ENCODE peak calls at places on chromosomes 2 and 18, in nine cellular contexts. R is SK-N-SH, K is transverse colon, T is HepG2, Y is H1, L is tibial nerve, O is suprapubic skin, J is sigmoid colon, H is A549. C is an unnamed sample.

GRCh38 chr18:45449761-45450227 is 165.5 kb upstream of the SLC14A2 start:
- DNase-seq in H (no peak), J (peak; percentile 77), O (peak; percentile 65), R (peak; percentile 39), Y (no peak), T (no peak), L (peak; percentile 69), K (peak; percentile 38), C (peak; percentile 28)

GRCh38 chr2:25419678-25420242 is 78.0 kb upstream of the DNMT3A start:
- DNase-seq in H (no peak), T (no peak), R (no peak), K (peak; percentile 56), O (no peak), Y (no peak), J (no peak), L (no peak), C (no peak)

GRCh38 chr18:23870963-23871362 is 143.6 kb upstream of the TTC39C start:
- DNase-seq in L (no peak), O (no peak), T (no peak), J (no peak), K (no peak), R (no peak), H (no peak), Y (no peak), C (no peak)

GRCh38 chr2:148719941-148720436 is 75.4 kb downstream of the EPC2 start:
- DNase-seq in Y (no peak), T (no peak), L (no peak), J (peak; percentile 52), O (no peak), K (no peak), H (no peak), R (no peak), C (no peak)

GRCh38 chr2:43082111-43082877 is 144.1 kb downstream of the ZFP36L2 start:
- DNase-seq in R (peak; percentile 96), L (peak; percentile 51), T (no peak), J (no peak), K (no peak), O (no peak), Y (no peak), H (peak; percentile 76), C (no peak)

GRCh38 chr2:112542123-112542973 is at the start of gene POLR1B:
- DNase-seq in T (peak; percentile 89), K (peak; percentile 86), J (peak; percentile 88), H (peak; percentile 92), Y (peak; percentile 43), R (peak; percentile 87), L (peak; percentile 72), O (peak; percentile 81), C (peak; percentile 85)

GRCh38 chr2:240554767-240555493 is 2.9 kb downstream of the ANKMY1 start:
- DNase-seq in T (no peak), K (no peak), R (no peak), O (no peak), H (no peak), J (no peak), Y (no peak), L (no peak), C (no peak)

GRCh38 chr2:97713296-97714083 is at the start of gene ZAP70:
- DNase-seq in Y (no peak), T (peak; percentile 24), R (no peak), H (no peak), J (peak; percentile 56), L (no peak), K (no peak), O (peak; percentile 40), C (no peak)

GRCh38 chr2:20577495-20578235 is 73.2 kb downstream of the HS1BP3 start:
- DNase-seq in J (no peak), Y (no peak), O (peak; percentile 76), T (no peak), K (no peak), L (no peak), R (no peak), H (peak; percentile 41), C (no peak)

GRCh38 chr18:3544537-3544936 is 94.6 kb downstream of the TGIF1 start:
- DNase-seq in O (no peak), K (no peak), Y (no peak), J (no peak), L (no peak), R (no peak), T (no peak), H (no peak), C (no peak)

GRCh38 chr2:147441140-147441539 is 403.7 kb upstream of the ACVR2A start:
- DNase-seq in T (no peak), H (no peak), Y (no peak), K (no peak), L (no peak), J (no peak), R (no peak), O (no peak), C (no peak)

GRCh38 chr2:239382384-239382880 is 18.4 kb downstream of the HDAC4 start:
- DNase-seq in J (peak; percentile 18), K (no peak), R (no peak), O (peak; percentile 20), H (no peak), Y (no peak), T (no peak), L (no peak), C (no peak)

DNA sequence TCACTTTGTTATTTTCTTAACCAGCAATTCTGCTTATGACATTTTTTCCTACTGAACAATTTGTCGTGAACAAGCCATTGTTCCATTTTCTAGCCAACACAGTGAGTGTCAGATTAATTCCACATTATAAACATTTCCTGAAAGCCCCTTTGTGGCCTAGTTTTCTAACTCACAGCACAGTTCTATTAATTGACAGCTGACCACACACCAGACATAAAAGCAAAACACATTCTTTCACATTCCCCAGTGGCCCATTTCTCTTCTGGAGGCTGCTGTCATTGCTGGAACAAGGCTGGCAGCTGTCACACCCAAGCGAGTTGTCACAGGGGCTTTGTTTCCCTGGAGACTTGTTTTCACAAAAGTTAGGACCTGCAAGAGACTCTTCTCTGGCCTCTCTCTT is 50.7 kb downstream of the RNF152 start:
- DNase-seq in Y (no peak), T (no peak), H (no peak), R (no peak), J (no peak), O (no peak), L (no peak), K (no peak), C (no peak)
- H3K27ac ChIP-seq in Y (no peak overlapping the region), T (no peak overlapping the region), H (no peak overlapping the region), R (no peak overlapping the region), J (no peak overlapping the region), O (no peak overlapping the region), L (no peak overlapping the region), K (no peak overlapping the region), C (no peak overlapping the region)

GRCh38 chr2:120272763-120273481 is 20.3 kb downstream of the RALB start:
- DNase-seq in K (no peak), L (no peak), R (no peak), Y (no peak), H (no peak), O (no peak), J (no peak), T (peak; percentile 95), C (no peak)
- TF ChIP-seq EP300 in K (no peak), L (no peak), R (no peak), Y (no peak), H (no peak), O (no peak), J (no peak), T (no peak), C (no peak)

DNA sequence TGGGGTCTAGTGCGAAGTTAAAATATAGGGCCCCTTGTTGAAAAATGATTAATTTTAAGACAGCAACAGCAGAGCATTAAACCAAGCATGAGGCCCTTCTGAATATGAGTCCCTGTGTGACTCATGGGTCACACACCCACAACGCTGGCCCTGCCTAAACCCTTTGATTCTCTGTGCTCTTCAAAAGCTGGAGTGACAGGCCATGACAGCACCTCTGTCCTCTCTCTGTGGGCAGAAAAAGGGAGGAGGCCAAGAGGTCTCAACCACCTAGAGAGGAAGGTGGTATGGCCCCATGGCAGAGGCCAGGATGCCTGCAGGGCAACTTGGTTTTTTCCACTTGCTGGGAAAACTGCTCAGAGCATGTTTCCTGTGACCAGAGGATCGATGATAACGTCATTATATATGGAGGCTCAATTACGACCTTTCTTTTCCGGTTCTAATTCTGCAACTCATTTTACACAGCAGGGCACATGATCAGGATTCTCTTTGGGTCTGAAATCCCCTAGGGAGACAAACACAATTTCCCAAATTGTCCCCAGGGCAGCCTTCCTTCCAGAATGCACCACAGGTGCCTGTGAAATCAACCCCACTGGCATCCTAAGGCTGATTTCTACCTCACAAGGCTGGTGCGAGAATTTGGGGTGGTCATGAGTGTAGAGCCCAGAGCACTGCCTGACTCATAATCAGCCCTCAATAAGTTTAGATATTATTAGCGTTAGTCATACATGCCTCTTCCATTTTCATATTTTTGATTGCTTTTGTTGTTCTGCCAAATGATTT is 102.0 kb upstream of the PPP1CB start:
- DNase-seq in H (no peak), K (no peak), T (peak; percentile 36), R (no peak), O (no peak), Y (no peak), L (no peak), J (peak; percentile 24), C (no peak)
- H3K27ac ChIP-seq in H (peak overlapping the region; percentile 12), K (peak overlapping the region; percentile 63), T (no peak overlapping the region), R (no peak overlapping the region), O (peak overlapping the region; percentile 78), Y (no peak overlapping the region), L (no peak overlapping the region), J (no peak overlapping the region), C (no peak overlapping the region)

GRCh38 chr2:54838585-54839035 is 115.1 kb downstream of the EML6 start:
- DNase-seq in R (peak; percentile 66), H (peak; percentile 75), J (peak; percentile 81), O (peak; percentile 72), T (peak; percentile 52), L (peak; percentile 83), K (peak; percentile 67), Y (peak; percentile 27), C (peak; percentile 77)
- TF ChIP-seq EP300 in R (no peak), H (no peak), J (no peak), O (no peak), T (no peak), L (no peak), K (no peak), Y (no peak), C (no peak)

GRCh38 chr2:127411609-127412370 is 6.4 kb upstream of the PROC start:
- DNase-seq in Y (no peak), L (peak; percentile 58), R (no peak), T (no peak), K (no peak), H (peak; percentile 57), J (no peak), O (no peak), C (no peak)
- H3K27ac ChIP-seq in Y (no peak overlapping the region), L (peak overlapping the region; percentile 73), R (peak overlapping the region; percentile 51), T (peak overlapping the region; percentile 64), K (peak overlapping the region; percentile 42), H (peak overlapping the region; percentile 97), J (peak overlapping the region; percentile 17), O (peak overlapping the region; percentile 21), C (peak overlapping the region; percentile 66)

GRCh38 chr2:218806346-218806978 is 24.5 kb downstream of the CYP27A1 start:
- DNase-seq in O (peak; percentile 85), J (peak; percentile 95), K (peak; percentile 53), R (no peak), T (peak; percentile 91), L (peak; percentile 88), Y (no peak), H (peak; percentile 14), C (peak; percentile 44)
- TF ChIP-seq EP300 in O (no peak), J (peak; percentile 62), K (peak; percentile 79), R (no peak), T (peak; percentile 98), L (peak; percentile 93), Y (no peak), H (no peak), C (peak; percentile 37)

GRCh38 chr2:212905640-212906201 is 245.7 kb downstream of the IKZF2 start:
- DNase-seq in K (peak; percentile 35), H (peak; percentile 76), T (no peak), L (no peak), R (no peak), J (no peak), Y (no peak), O (no peak), C (no peak)
- H3K27ac ChIP-seq in K (peak overlapping the region; percentile 78), H (peak overlapping the region; percentile 53), T (no peak overlapping the region), L (no peak overlapping the region), R (no peak overlapping the region), J (no peak overlapping the region), Y (no peak overlapping the region), O (no peak overlapping the region), C (peak overlapping the region; percentile 76)